ENCODE peak calls at places on chromosomes 2 and 18, in five cellular contexts. One of them, this sample, is unnamed. For H3K9me3, the result is how much of the 10 kb centered on the place peaks cover.

GRCh38 chr2:31859959-31860358 is 150.8 kb downstream of the MEMO1 start:
- DNase-seq in stomach: no peak
- DNase-seq in transverse colon: no peak
- DNase-seq in ovary: no peak
- DNase-seq in HepG2: no peak
- DNase-seq in this sample: no peak

GRCh38 chr2:211354481-211354880 is 798.1 kb downstream of the CPS1 start:
- DNase-seq in stomach: no peak
- DNase-seq in transverse colon: no peak
- DNase-seq in ovary: no peak
- DNase-seq in HepG2: no peak
- DNase-seq in this sample: no peak

GRCh38 chr2:169768262-169768995 is 30.2 kb upstream of the SSB start:
- DNase-seq in stomach: no peak
- DNase-seq in transverse colon: peak
- DNase-seq in ovary: no peak
- DNase-seq in HepG2: no peak
- DNase-seq in this sample: no peak

GRCh38 chr2:128277961-128278681 is 40.5 kb downstream of the HS6ST1 start:
- DNase-seq in stomach: no peak
- DNase-seq in transverse colon: peak
- DNase-seq in ovary: peak
- DNase-seq in HepG2: no peak
- DNase-seq in this sample: peak

GRCh38 chr2:85537600-85538506 is 1.1 kb upstream of the MAT2A start:
- DNase-seq in stomach: peak
- DNase-seq in transverse colon: peak
- DNase-seq in ovary: peak
- DNase-seq in HepG2: peak
- DNase-seq in this sample: peak

GRCh38 chr18:74310411-74310810 is 5.2 kb upstream of the C18orf63 start:
- DNase-seq in stomach: no peak
- DNase-seq in transverse colon: no peak
- DNase-seq in ovary: no peak
- DNase-seq in HepG2: peak
- DNase-seq in this sample: no peak

GRCh38 chr2:229686122-229686919 is 28.0 kb downstream of the DNER start:
- DNase-seq in stomach: no peak
- DNase-seq in transverse colon: no peak
- DNase-seq in ovary: no peak
- DNase-seq in HepG2: no peak
- DNase-seq in this sample: no peak

GRCh38 chr18:5519448-5520362 is 24.1 kb downstream of the EPB41L3 start:
- DNase-seq in stomach: no peak
- DNase-seq in transverse colon: no peak
- DNase-seq in ovary: no peak
- DNase-seq in HepG2: no peak
- DNase-seq in this sample: no peak

GRCh38 chr2:119801040-119801439 is 41.3 kb downstream of the PTPN4 start:
- DNase-seq in stomach: no peak
- DNase-seq in transverse colon: no peak
- DNase-seq in ovary: no peak
- DNase-seq in HepG2: no peak
- DNase-seq in this sample: no peak

GRCh38 chr18:54209471-54210180 is 14.8 kb downstream of the MBD2 start:
- DNase-seq in stomach: no peak
- DNase-seq in transverse colon: no peak
- DNase-seq in ovary: no peak
- DNase-seq in HepG2: no peak
- DNase-seq in this sample: no peak
- TF ChIP-seq EP300 in stomach: no peak
- TF ChIP-seq EP300 in transverse colon: no peak
- TF ChIP-seq EP300 in ovary: no peak
- TF ChIP-seq EP300 in HepG2: no peak
- TF ChIP-seq EP300 in this sample: no peak

DNA sequence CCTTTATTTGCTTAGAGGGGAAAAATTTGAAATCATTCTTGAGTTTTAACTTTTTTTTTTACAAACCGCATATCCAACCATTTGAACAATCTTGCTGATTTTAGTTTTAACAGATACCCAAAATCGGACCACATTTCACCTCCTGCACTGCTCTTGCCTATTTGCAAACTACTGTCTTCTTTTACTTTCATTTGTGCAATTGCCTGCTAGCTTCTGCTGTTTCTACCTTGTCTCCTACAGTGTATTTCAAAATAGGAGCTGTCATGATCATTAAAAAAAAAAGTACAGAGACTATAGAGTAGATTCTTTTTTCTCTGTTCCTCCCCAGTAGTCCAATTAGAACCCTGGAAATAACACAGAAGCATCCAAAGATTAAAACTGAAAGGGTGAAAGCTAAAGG is 1081.2 kb downstream of the SOCS6 start:
- DNase-seq in stomach: no peak
- DNase-seq in transverse colon: no peak
- DNase-seq in ovary: no peak
- DNase-seq in HepG2: no peak
- DNase-seq in this sample: no peak
- H3K9me3 ChIP-seq in stomach: under half
- H3K9me3 ChIP-seq in transverse colon: under half
- H3K9me3 ChIP-seq in ovary: under half
- H3K9me3 ChIP-seq in HepG2: under half
- H3K9me3 ChIP-seq in this sample: under half

DNA sequence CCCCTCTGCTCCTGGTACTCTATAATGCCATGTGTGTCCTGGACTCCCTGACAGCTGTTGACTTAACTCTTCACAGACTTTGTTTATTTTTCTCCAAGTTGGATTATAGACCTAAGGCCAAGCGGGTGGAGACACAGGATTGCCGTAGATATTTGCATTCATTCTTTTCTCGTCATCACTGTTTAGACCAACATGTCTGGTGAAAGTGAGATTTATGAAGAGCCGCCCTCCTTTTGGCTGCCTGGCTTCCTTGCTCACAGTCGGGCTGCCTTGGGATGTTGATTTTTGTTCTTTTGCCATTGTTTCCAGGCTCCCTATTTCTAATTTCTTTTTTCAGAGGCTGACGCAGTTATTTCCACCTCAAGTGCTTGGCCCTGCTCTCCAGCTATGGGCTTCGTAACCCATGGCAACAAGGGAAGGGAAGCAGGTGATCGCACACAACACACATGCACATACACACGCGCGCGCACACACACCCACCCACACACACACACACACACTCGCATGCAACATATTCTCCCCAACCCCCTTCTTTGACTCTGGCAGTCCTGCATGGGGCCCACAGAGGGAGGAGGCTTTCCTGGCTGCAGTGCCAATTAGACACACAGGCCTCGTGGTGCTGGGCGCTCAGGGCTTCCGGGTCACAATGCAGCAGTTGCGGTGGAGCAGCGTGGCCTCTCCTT is 296.5 kb downstream of the MTX2 start:
- DNase-seq in stomach: no peak
- DNase-seq in transverse colon: no peak
- DNase-seq in ovary: no peak
- DNase-seq in HepG2: peak
- DNase-seq in this sample: no peak
- TF ChIP-seq EP300 in stomach: no peak
- TF ChIP-seq EP300 in transverse colon: no peak
- TF ChIP-seq EP300 in ovary: no peak
- TF ChIP-seq EP300 in HepG2: no peak
- TF ChIP-seq EP300 in this sample: no peak

DNA sequence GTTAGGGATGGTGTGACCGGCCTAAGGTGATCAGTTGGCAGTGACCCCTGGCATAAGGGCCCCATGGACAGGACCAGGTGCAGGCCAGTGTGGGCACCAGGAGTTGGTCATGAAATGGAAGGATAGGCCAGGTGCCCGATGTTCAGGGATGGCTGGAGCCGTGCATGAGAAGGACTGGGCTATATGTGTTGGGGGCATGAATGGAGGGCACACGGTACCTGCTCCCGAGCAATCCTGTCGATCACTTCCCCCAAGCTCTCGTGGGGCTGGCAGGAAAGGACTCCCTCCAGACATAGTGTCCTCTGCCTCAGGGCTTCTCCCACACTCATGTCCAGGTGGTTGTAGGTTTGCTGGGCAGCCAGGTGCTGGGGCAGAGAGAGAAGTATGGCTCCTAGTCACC is 7.6 kb downstream of the PRKAG3 start:
- DNase-seq in stomach: no peak
- DNase-seq in transverse colon: no peak
- DNase-seq in ovary: no peak
- DNase-seq in HepG2: no peak
- DNase-seq in this sample: no peak
- H3K9me3 ChIP-seq in stomach: under half
- H3K9me3 ChIP-seq in transverse colon: under half
- H3K9me3 ChIP-seq in ovary: under half
- H3K9me3 ChIP-seq in HepG2: under half
- H3K9me3 ChIP-seq in this sample: under half

This sample was measured in tibial nerve.